ENCODE peak calls at places on chromosome 21, in seven cellular contexts. H is A549, O is AG10803, M is tibial artery, S is brain microvascular endothelial cell, I is cardiac muscle cell, U is thoracic aorta. E is an unnamed sample.

GRCh38 chr21:37364722-37365121 is 1.9 kb upstream of the DYRK1A start:
- DNase-seq in H (no peak), O (no peak), M (no peak), S (no peak), I (no peak), U (no peak), E (no peak)

GRCh38 chr21:36854391-36854790 is 112.1 kb downstream of the HLCS start:
- DNase-seq in H (peak; percentile 75), O (no peak), M (no peak), S (peak; percentile 53), I (peak; percentile 79), U (no peak), E (peak; percentile 40)

GRCh38 chr21:16742116-16742515 is 770.7 kb upstream of the CXADR start:
- DNase-seq in H (no peak), O (no peak), M (peak; percentile 20), S (no peak), I (no peak), U (no peak), E (no peak)

GRCh38 chr21:32335601-32336575 is 37.2 kb downstream of the MRAP start:
- DNase-seq in H (no peak), O (peak; percentile 74), M (no peak), S (peak; percentile 27), I (no peak), U (no peak), E (no peak)

GRCh38 chr21:25735895-25736597 is 1.3 kb downstream of the GABPA start:
- DNase-seq in H (peak; percentile 2), O (peak; percentile 18), M (no peak), S (peak; percentile 19), I (peak; percentile 63), U (no peak), E (peak; percentile 33)

GRCh38 chr21:46509760-46510159 is 51.1 kb downstream of the DIP2A start:
- DNase-seq in H (peak; percentile 44), O (peak; percentile 4), M (no peak), S (peak; percentile 90), I (no peak), U (no peak), E (peak; percentile 50)

GRCh38 chr21:25838809-25839208 is 104.0 kb downstream of the GABPA start:
- DNase-seq in H (no peak), O (no peak), M (no peak), S (no peak), I (no peak), U (no peak), E (no peak)

GRCh38 chr21:46153259-46154154 is 1.9 kb downstream of the FTCD start:
- DNase-seq in H (no peak), O (peak; percentile 31), M (peak; percentile 20), S (no peak), I (peak; percentile 75), U (peak; percentile 1), E (peak; percentile 79)

GRCh38 chr21:26800455-26801454 is 44.5 kb downstream of the ADAMTS1 start:
- DNase-seq in H (no peak), O (peak; percentile 83), M (peak; percentile 47), S (peak; percentile 84), I (no peak), U (no peak), E (peak; percentile 79)

GRCh38 chr21:18398843-18399242 is 4.7 kb downstream of the TMPRSS15 start:
- DNase-seq in H (no peak), O (no peak), M (no peak), S (no peak), I (no peak), U (no peak), E (no peak)

GRCh38 chr21:15289246-15289645 is 224.4 kb upstream of the NRIP1 start:
- DNase-seq in H (no peak), O (no peak), M (no peak), S (no peak), I (no peak), U (no peak), E (no peak)

GRCh38 chr21:28885853-28886177 is 106.9 kb downstream of the LTN1 start:
- DNase-seq in H (no peak), O (peak; percentile 94), M (no peak), S (no peak), I (no peak), U (no peak), E (peak; percentile 74)

GRCh38 chr21:46429754-46430681 is 28.7 kb upstream of the DIP2A start:
- DNase-seq in H (no peak), O (no peak), M (no peak), S (no peak), I (no peak), U (no peak), E (no peak)

GRCh38 chr21:36749935-36750578 is 51.1 kb downstream of the SIM2 start:
- DNase-seq in H (peak; percentile 56), O (peak; percentile 61), M (no peak), S (peak; percentile 73), I (peak; percentile 62), U (no peak), E (no peak)

GRCh38 chr21:25572895-25573310 is 34.4 kb downstream of the MRPL39 start:
- DNase-seq in H (no peak), O (no peak), M (no peak), S (no peak), I (no peak), U (no peak), E (no peak)

GRCh38 chr21:46253610-46254124 is 25.1 kb upstream of the LSS start:
- DNase-seq in H (no peak), O (no peak), M (no peak), S (no peak), I (peak; percentile 10), U (no peak), E (peak; percentile 18)

DNA sequence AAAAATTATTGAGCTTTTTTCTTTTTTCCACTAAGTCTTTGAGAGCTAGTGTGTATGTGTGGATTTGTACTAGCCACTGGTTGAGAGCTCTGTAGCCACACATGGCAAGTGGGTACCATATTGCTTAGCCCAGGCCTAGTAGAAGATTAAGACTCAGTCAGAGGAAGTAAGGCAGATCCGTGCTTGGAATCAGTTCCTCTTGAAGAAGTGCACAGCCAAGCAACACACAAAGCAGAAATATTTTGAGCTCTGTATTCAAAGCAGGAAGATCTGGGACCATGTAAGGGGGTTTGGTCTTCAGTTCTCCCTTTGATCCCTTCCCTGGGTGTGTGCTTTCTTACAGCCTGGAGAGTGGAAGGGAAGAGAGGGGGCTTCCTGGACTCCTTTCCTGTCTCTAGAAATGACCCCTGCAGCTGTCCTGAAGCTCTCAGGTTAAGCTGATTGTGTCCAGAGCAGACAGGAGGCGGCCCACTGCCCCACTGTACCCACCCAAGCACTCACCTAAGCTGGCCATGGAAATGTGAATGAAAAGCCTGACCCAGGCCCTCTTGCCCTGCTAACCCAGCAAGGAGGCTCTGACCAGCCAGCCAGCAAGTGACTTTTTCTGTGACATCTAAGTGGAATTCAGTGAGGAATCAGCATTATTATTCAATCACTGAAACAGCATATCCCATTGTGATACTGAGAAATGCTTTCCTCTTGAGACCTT is 3.6 kb downstream of the ETS2 start:
- DNase-seq in H (no peak), O (no peak), M (no peak), S (no peak), I (no peak), U (no peak), E (no peak)
- H3K4me3 ChIP-seq in H (peak overlapping the region; percentile 93), O (no peak overlapping the region), M (peak overlapping the region; percentile 75), S (no peak overlapping the region), I (no peak overlapping the region), U (peak overlapping the region; percentile 82), E (no peak overlapping the region)

GRCh38 chr21:43272591-43272990 is 103.8 kb downstream of the CRYAA start:
- DNase-seq in H (no peak), O (no peak), M (no peak), S (no peak), I (no peak), U (no peak), E (no peak)

GRCh38 chr21:43269981-43270670 is 101.3 kb downstream of the CRYAA start:
- DNase-seq in H (no peak), O (no peak), M (no peak), S (no peak), I (no peak), U (no peak), E (no peak)

GRCh38 chr21:43270800-43271261 is 102.0 kb downstream of the CRYAA start:
- DNase-seq in H (no peak), O (peak; percentile 3), M (no peak), S (no peak), I (no peak), U (no peak), E (peak; percentile 12)

GRCh38 chr21:43273016-43273707 is 104.4 kb downstream of the CRYAA start:
- DNase-seq in H (no peak), O (no peak), M (no peak), S (no peak), I (no peak), U (no peak), E (no peak)

GRCh38 chr21:43271452-43272020 is 102.7 kb downstream of the CRYAA start:
- DNase-seq in H (no peak), O (no peak), M (no peak), S (no peak), I (no peak), U (no peak), E (no peak)
- TF ChIP-seq CTCF in H (no peak), O (no peak), M (no peak), S (no peak), I (no peak), U (no peak), E (no peak)

GRCh38 chr21:33734326-33734725 is 92.0 kb downstream of the ITSN1 start:
- DNase-seq in H (no peak), O (peak; percentile 66), M (no peak), S (no peak), I (no peak), U (no peak), E (no peak)

GRCh38 chr21:33729631-33730030 is 87.3 kb downstream of the ITSN1 start:
- DNase-seq in H (no peak), O (no peak), M (no peak), S (no peak), I (no peak), U (no peak), E (no peak)

GRCh38 chr21:33734818-33735217 is 92.5 kb downstream of the ITSN1 start:
- DNase-seq in H (no peak), O (no peak), M (no peak), S (no peak), I (peak; percentile 49), U (no peak), E (no peak)

GRCh38 chr21:33732038-33732437 is 89.7 kb downstream of the ITSN1 start:
- DNase-seq in H (no peak), O (no peak), M (no peak), S (peak; percentile 27), I (no peak), U (no peak), E (no peak)

GRCh38 chr21:33731447-33731846 is 89.1 kb downstream of the ITSN1 start:
- DNase-seq in H (no peak), O (no peak), M (no peak), S (no peak), I (no peak), U (no peak), E (no peak)
- H3K4me3 ChIP-seq in H (no peak overlapping the region), O (no peak overlapping the region), M (no peak overlapping the region), S (no peak overlapping the region), I (no peak overlapping the region), U (no peak overlapping the region), E (no peak overlapping the region)

GRCh38 chr21:20443558-20444155 is 554.6 kb upstream of the NCAM2 start:
- DNase-seq in H (peak; percentile 1), O (no peak), M (no peak), S (no peak), I (peak; percentile 58), U (no peak), E (no peak)
- TF ChIP-seq CTCF in H (no peak), O (no peak), M (no peak), S (peak; percentile 37), I (no peak), U (no peak), E (no peak)

GRCh38 chr21:44971672-44971995 is 31.8 kb downstream of the SLX9 start:
- DNase-seq in H (no peak), O (no peak), M (no peak), S (no peak), I (no peak), U (no peak), E (no peak)
- H3K4me3 ChIP-seq in H (no peak overlapping the region), O (no peak overlapping the region), M (no peak overlapping the region), S (no peak overlapping the region), I (no peak overlapping the region), U (no peak overlapping the region), E (no peak overlapping the region)

E was measured in foreskin fibroblast.